ENCODE peak calls at places on chromosomes 6 and 20, in eight cellular contexts. A, V, M, D, L, P, W and S are unnamed samples.

GRCh38 chr20:37223053-37223452 is 38.6 kb downstream of the GHRH start:
- DNase-seq in A (no peak), V (no peak), M (no peak), D (no peak), L (no peak), P (no peak), W (no peak), S (no peak)

GRCh38 chr6:15082708-15083107 is 163.2 kb upstream of the JARID2 start:
- DNase-seq in A (no peak), V (no peak), M (no peak), D (no peak), L (no peak), P (no peak), W (no peak), S (no peak)

GRCh38 chr6:44000164-44000842 is 126.9 kb downstream of the MRPL14 start:
- DNase-seq in A (peak), V (peak), M (no peak), D (peak), L (peak), P (no peak), W (no peak), S (no peak)

GRCh38 chr6:63572733-63573139 is 456 bp downstream of the LOC128125822 start:
- DNase-seq in A (no peak), V (no peak), M (peak), D (no peak), L (no peak), P (peak), W (no peak), S (no peak)

GRCh38 chr6:27605401-27606342 is 132.8 kb upstream of the ZNF184 start:
- DNase-seq in A (peak), V (peak), M (no peak), D (peak), L (no peak), P (no peak), W (no peak), S (no peak)

GRCh38 chr20:32961956-32962517 is 42.2 kb downstream of the SUN5 start:
- DNase-seq in A (no peak), V (no peak), M (no peak), D (no peak), L (no peak), P (no peak), W (no peak), S (no peak)

GRCh38 chr6:170177383-170178265 is 113.3 kb downstream of the DLL1 start:
- DNase-seq in A (no peak), V (no peak), M (no peak), D (no peak), L (no peak), P (no peak), W (no peak), S (no peak)

GRCh38 chr6:39791311-39791710 is 865 bp upstream of the DAAM2 start:
- DNase-seq in A (no peak), V (no peak), M (no peak), D (no peak), L (no peak), P (no peak), W (no peak), S (no peak)

GRCh38 chr6:9732056-9732455 is 682.8 kb downstream of the TFAP2A start:
- DNase-seq in A (no peak), V (no peak), M (no peak), D (no peak), L (no peak), P (no peak), W (no peak), S (no peak)

GRCh38 chr20:58389324-58389967 is 417 bp downstream of the VAPB start:
- DNase-seq in A (no peak), V (no peak), M (no peak), D (peak), L (no peak), P (peak), W (no peak), S (no peak)

GRCh38 chr6:106702451-106703110 is 73.2 kb downstream of the QRSL1 start:
- DNase-seq in A (no peak), V (no peak), M (peak), D (no peak), L (no peak), P (no peak), W (peak), S (no peak)

GRCh38 chr6:43308101-43308989 is at the start of gene CRIP3:
- DNase-seq in A (no peak), V (no peak), M (peak), D (peak), L (no peak), P (no peak), W (peak), S (no peak)

GRCh38 chr6:14444296-14444993 is 326.9 kb downstream of the CD83 start:
- DNase-seq in A (no peak), V (no peak), M (no peak), D (no peak), L (no peak), P (no peak), W (no peak), S (no peak)

GRCh38 chr20:34024733-34025351 is 31.1 kb downstream of the RALY start:
- DNase-seq in A (no peak), V (no peak), M (no peak), D (no peak), L (no peak), P (no peak), W (no peak), S (no peak)

GRCh38 chr20:49865559-49865958 is 49.8 kb downstream of the SPATA2 start:
- DNase-seq in A (no peak), V (no peak), M (no peak), D (no peak), L (no peak), P (no peak), W (no peak), S (no peak)

GRCh38 chr6:90131614-90132423 is 164.8 kb downstream of the BACH2 start:
- DNase-seq in A (no peak), V (no peak), M (no peak), D (no peak), L (no peak), P (no peak), W (no peak), S (no peak)

GRCh38 chr6:30942338-30943060 is 1.7 kb downstream of the MUCL3 start:
- DNase-seq in A (peak), V (peak), M (no peak), D (peak), L (peak), P (peak), W (peak), S (no peak)

GRCh38 chr20:41275181-41275793 is 42.2 kb downstream of the ZHX3 start:
- DNase-seq in A (no peak), V (no peak), M (no peak), D (no peak), L (no peak), P (no peak), W (no peak), S (no peak)

GRCh38 chr6:45605971-45606370 is 228.2 kb upstream of the SUPT3H start:
- DNase-seq in A (no peak), V (no peak), M (no peak), D (no peak), L (no peak), P (no peak), W (no peak), S (no peak)

GRCh38 chr6:33592595-33593413 is 12.7 kb upstream of the BAK1 start:
- DNase-seq in A (no peak), V (no peak), M (peak), D (peak), L (peak), P (peak), W (peak), S (no peak)

GRCh38 chr6:106163446-106163965 is 77.4 kb downstream of the PRDM1 start:
- DNase-seq in A (no peak), V (no peak), M (peak), D (no peak), L (no peak), P (no peak), W (peak), S (no peak)

DNA sequence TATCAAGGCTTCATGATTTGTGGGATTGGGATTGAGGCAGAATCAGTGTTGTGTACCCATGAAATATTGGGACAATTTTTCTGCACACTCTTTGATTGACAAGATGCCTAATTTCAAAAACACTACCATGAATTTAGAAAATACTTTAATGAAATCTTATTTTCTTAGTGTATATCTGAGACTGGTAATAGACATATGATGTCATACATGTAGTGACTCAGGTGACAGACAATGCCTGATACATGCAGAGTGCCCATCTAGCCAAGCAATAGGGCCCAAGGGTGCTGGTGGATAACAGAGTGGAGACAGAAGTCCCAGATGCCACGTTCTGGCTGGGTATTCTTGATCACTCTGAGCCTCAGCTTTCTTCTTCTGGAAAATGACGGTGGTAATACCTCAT is 279.6 kb upstream of the ARID1B start:
- DNase-seq in A (no peak), V (no peak), M (no peak), D (no peak), L (no peak), P (no peak), W (no peak), S (no peak)
- TF ChIP-seq CTCF in A (no peak), V (no peak), M (no peak), D (no peak), L (no peak), P (no peak), W (no peak), S (no peak)

GRCh38 chr6:113184291-113184690 is 672.9 kb upstream of the MARCKS start:
- DNase-seq in A (no peak), V (peak), M (no peak), D (no peak), L (no peak), P (no peak), W (no peak), S (no peak)
- TF ChIP-seq CTCF in A (no peak), V (peak), M (no peak), D (no peak), L (no peak), P (no peak), W (no peak), S (no peak)

GRCh38 chr6:103797738-103798137 is 1062.0 kb downstream of the HACE1 start:
- DNase-seq in A (no peak), V (no peak), M (no peak), D (no peak), L (no peak), P (no peak), W (no peak), S (no peak)
- TF ChIP-seq CTCF in A (peak), V (peak), M (no peak), D (peak), L (peak), P (peak), W (no peak), S (peak)

GRCh38 chr6:7562769-7563168 is 21.3 kb downstream of the DSP start:
- DNase-seq in A (no peak), V (no peak), M (no peak), D (no peak), L (no peak), P (no peak), W (no peak), S (no peak)
- TF ChIP-seq CTCF in A (no peak), V (no peak), M (no peak), D (no peak), L (no peak), P (no peak), W (no peak), S (no peak)

GRCh38 chr20:25538838-25539665 is 46.3 kb downstream of the NINL start:
- DNase-seq in A (no peak), V (no peak), M (no peak), D (no peak), L (no peak), P (no peak), W (no peak), S (no peak)
- TF ChIP-seq CTCF in A (no peak), V (no peak), M (no peak), D (no peak), L (no peak), P (no peak), W (no peak), S (no peak)

GRCh38 chr6:149884215-149884614 is 13.7 kb downstream of the RAET1E start:
- DNase-seq in A (no peak), V (no peak), M (no peak), D (peak), L (peak), P (no peak), W (no peak), S (no peak)
- TF ChIP-seq CTCF in A (peak), V (no peak), M (no peak), D (no peak), L (no peak), P (no peak), W (no peak), S (no peak)

GRCh38 chr20:13261460-13262301 is 40.6 kb downstream of the ISM1 start:
- DNase-seq in A (peak), V (peak), M (no peak), D (peak), L (no peak), P (peak), W (no peak), S (no peak)
- TF ChIP-seq CTCF in A (peak), V (peak), M (no peak), D (peak), L (peak), P (peak), W (peak), S (peak)

DNA sequence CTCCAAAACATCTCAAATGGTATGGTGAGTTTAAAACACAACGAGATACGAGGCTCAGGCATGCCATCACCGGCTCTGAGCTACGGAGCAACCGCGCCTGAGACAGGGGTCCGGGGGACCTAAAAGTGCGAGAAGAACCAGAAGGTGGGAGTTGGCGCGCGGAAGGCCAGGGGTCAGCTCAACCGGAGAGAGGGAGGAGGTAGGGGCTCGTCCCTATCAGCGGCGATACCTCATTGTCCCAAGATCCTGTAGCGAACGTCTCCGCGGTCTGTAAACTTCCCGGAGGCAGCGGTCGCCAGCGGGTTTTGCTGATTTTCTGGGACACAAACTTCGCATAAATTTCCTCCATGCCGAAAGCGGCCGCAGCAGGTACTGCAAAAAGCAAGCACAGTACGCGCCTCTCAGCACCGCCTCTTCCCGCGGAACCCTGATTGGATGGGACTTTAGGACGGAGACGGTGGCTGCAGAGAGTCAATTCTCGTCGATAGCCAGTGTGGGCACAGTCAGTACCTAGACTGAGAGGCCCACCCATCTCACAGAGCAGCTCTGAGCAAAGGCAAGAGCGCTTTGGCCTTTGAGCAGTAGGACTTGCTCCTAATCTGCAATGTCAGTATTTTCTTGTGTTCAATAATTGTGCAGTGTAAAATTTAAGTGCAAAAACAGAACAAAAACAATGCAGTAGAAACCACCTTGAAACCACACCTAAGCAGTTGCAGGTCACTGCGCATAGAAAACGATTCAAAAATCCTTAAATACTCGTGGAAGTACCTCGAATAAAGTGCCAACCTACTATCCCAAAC is at the start of gene NUP43:
- DNase-seq in A (peak), V (peak), M (peak), D (peak), L (peak), P (peak), W (peak), S (peak)
- TF ChIP-seq CTCF in A (peak), V (peak), M (no peak), D (no peak), L (peak), P (peak), W (peak), S (no peak)

GRCh38 chr6:11925805-11926204 is 86.3 kb upstream of the HIVEP1 start:
- DNase-seq in A (no peak), V (no peak), M (no peak), D (no peak), L (no peak), P (no peak), W (no peak), S (no peak)

GRCh38 chr6:11930240-11930639 is 81.9 kb upstream of the HIVEP1 start:
- DNase-seq in A (no peak), V (no peak), M (no peak), D (no peak), L (no peak), P (no peak), W (no peak), S (no peak)

GRCh38 chr6:11931296-11932035 is 80.6 kb upstream of the HIVEP1 start:
- DNase-seq in A (no peak), V (no peak), M (no peak), D (no peak), L (no peak), P (no peak), W (no peak), S (no peak)

GRCh38 chr6:11929451-11929850 is 82.7 kb upstream of the HIVEP1 start:
- DNase-seq in A (no peak), V (no peak), M (no peak), D (no peak), L (no peak), P (no peak), W (no peak), S (no peak)

DNA sequence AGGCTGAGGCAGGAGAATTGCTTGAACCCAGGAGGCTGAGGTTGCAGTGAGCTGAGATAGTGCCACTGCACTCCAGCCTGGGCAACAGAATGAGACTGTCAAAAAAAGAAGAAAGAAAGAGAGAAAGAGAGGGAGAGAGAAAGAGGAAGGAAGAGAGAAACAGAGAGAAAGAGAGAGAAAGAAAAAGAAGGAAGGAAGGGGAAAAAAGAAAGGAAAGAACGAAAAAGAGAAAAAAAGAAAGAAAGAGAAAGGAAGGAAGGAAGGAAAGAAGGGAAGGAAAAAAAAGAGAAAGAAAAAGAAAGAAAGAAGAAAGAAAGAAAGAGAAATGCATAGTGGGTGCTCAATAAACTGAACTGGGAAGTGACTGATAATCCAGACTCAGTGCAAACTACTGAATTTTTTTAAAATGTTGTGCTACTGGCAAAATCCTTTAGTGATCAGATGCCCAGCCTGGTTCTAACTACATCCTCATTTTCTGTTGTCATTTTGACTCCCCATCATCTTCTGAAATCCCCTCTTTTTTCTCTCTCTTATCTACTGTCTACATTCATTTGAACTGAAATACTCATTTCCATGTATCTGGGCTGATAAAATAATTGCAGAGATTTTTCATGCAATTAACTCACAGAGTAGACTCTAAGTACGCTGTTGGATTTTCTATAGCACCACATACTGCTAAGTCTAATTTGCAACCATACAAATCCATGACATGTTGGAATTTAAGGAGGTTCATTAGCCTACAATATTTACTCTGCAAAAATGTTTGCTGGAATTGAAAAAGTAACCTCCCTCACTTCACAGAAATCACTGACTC is 85.3 kb upstream of the HIVEP1 start:
- DNase-seq in A (no peak), V (no peak), M (no peak), D (no peak), L (no peak), P (no peak), W (no peak), S (no peak)
- TF ChIP-seq CTCF in A (no peak), V (no peak), M (no peak), D (no peak), L (no peak), P (no peak), W (no peak), S (no peak)